ENCODE peak calls at places on chromosomes 5 and 9, in six cellular contexts. L, I, U, C, X and B are unnamed samples.

GRCh38 chr9:91923145-91923544 is 26.9 kb downstream of the ROR2 start:
- DNase-seq in U (no peak), L (no peak), I (no peak), X (no peak), C (no peak), B (no peak)

GRCh38 chr5:130335116-130335515 is 430.9 kb downstream of the CHSY3 start:
- DNase-seq in I (no peak), U (no peak), C (no peak), X (no peak), L (no peak), B (no peak)

GRCh38 chr9:91180240-91180929 is 181.3 kb downstream of the AUH start:
- DNase-seq in U (no peak), I (no peak), L (no peak), C (no peak), X (no peak), B (no peak)

GRCh38 chr5:146223179-146223578 is 19.8 kb downstream of the RBM27 start:
- DNase-seq in X (no peak), C (no peak), I (no peak), L (no peak), U (no peak), B (no peak)

GRCh38 chr9:33223696-33224095 is 16.3 kb upstream of the SPINK4 start:
- DNase-seq in I (no peak), U (no peak), L (no peak), X (no peak), C (peak), B (no peak)

GRCh38 chr5:62791059-62791458 is 212.4 kb downstream of the LRRC70 start:
- DNase-seq in U (no peak), C (peak), X (no peak), L (no peak), I (no peak), B (no peak)

GRCh38 chr9:16103613-16104012 is 550.8 kb downstream of the CCDC171 start:
- DNase-seq in L (no peak), I (no peak), U (no peak), X (peak), C (no peak), B (no peak)

GRCh38 chr5:78677777-78678668 is 29.5 kb upstream of the LHFPL2 start:
- DNase-seq in L (peak), I (no peak), X (peak), C (peak), U (no peak), B (peak)

GRCh38 chr5:109324941-109325340 is 84.8 kb downstream of the PJA2 start:
- DNase-seq in I (no peak), U (no peak), L (no peak), X (no peak), C (peak), B (no peak)

GRCh38 chr9:135288054-135288453 is 191.5 kb upstream of the PPP1R26 start:
- DNase-seq in I (no peak), C (no peak), U (no peak), L (no peak), X (no peak), B (no peak)

GRCh38 chr9:33795819-33796218 is 458 bp downstream of the PRSS3 start:
- DNase-seq in X (no peak), U (no peak), C (no peak), I (no peak), L (no peak), B (no peak)

GRCh38 chr9:117825609-117826347 is 121.6 kb downstream of the TLR4 start:
- DNase-seq in X (no peak), U (no peak), I (no peak), C (peak), L (no peak), B (no peak)

GRCh38 chr5:39076757-39077475 is 2.7 kb upstream of the RICTOR start:
- DNase-seq in I (peak), C (peak), L (no peak), U (no peak), X (peak), B (peak)

GRCh38 chr5:178068293-178068692 is 45.0 kb upstream of the N4BP3 start:
- DNase-seq in X (no peak), L (no peak), C (no peak), U (no peak), I (no peak), B (no peak)

GRCh38 chr9:16864741-16865434 is 5.6 kb downstream of the BNC2 start:
- DNase-seq in L (no peak), C (no peak), U (no peak), I (no peak), X (peak), B (no peak)

GRCh38 chr9:79256691-79257213 is 315.0 kb upstream of the TLE4 start:
- DNase-seq in X (peak), I (no peak), L (no peak), U (no peak), C (no peak), B (no peak)

GRCh38 chr9:130339306-130339705 is 73.7 kb downstream of the HMCN2 start:
- DNase-seq in C (no peak), L (no peak), U (no peak), I (no peak), X (no peak), B (no peak)

GRCh38 chr5:103918668-103919367 is 356.2 kb upstream of the NUDT12 start:
- DNase-seq in C (no peak), I (no peak), U (no peak), L (no peak), X (peak), B (no peak)

GRCh38 chr9:4497855-4498254 is 7.6 kb downstream of the SLC1A1 start:
- DNase-seq in C (no peak), U (no peak), I (no peak), X (peak), L (no peak), B (no peak)

GRCh38 chr5:147332643-147333042 is 97.8 kb downstream of the STK32A start:
- DNase-seq in X (no peak), L (no peak), I (no peak), U (no peak), C (no peak), B (no peak)

GRCh38 chr5:88679638-88680037 is 203.3 kb downstream of the MEF2C start:
- DNase-seq in X (no peak), C (no peak), U (no peak), I (no peak), L (no peak), B (no peak)

GRCh38 chr9:35422753-35423152 is 67.2 kb upstream of the RUSC2 start:
- DNase-seq in X (no peak), L (no peak), C (no peak), I (no peak), U (no peak), B (no peak)

GRCh38 chr5:10467281-10468198 is 25.9 kb downstream of the ROPN1L start:
- DNase-seq in C (no peak), L (no peak), I (no peak), U (no peak), X (peak), B (no peak)

GRCh38 chr9:114115645-114116044 is 16.6 kb upstream of the KIF12 start:
- DNase-seq in X (no peak), I (no peak), U (no peak), C (no peak), L (no peak), B (no peak)

GRCh38 chr9:106920701-106921283 is 57.8 kb downstream of the ZNF462 start:
- DNase-seq in U (no peak), L (no peak), X (peak), C (no peak), I (no peak), B (no peak)

DNA sequence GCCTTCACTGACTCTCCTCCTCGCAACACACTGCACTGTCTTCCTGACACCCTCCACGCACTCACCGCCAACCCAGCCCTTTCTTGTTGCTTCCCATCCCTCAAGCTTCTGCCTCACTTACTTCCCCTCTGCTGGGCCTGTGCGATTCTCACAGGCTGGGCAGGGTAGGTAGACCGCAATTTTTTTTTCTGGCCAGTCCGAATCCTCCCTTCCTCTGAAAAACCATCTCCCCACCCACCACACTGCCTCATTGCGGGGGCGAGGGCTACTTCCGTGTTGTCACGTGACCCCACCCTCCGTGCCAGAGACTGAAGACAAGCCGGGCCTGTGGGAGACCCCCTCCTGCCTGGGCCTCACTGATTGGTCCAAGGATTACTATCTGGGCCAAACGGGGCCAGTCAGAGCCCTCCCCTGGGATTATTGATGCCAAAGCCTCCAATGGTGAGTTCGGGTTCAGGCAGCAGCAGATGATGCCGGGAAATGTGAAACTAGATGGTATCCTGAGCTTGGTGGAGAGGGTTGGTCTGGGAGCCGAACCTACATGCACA is 73.1 kb downstream of the STK10 start:
- DNase-seq in X (no peak), L (no peak), U (no peak), I (no peak), C (peak), B (peak)
- TF ChIP-seq POLR2A in X (no peak), L (no peak), U (no peak), I (no peak), C (peak), B (peak)

GRCh38 chr5:37663538-37663937 is 176.3 kb downstream of the GDNF start:
- DNase-seq in X (no peak), U (no peak), L (no peak), I (no peak), C (no peak), B (no peak)

GRCh38 chr5:37665272-37665671 is 174.6 kb downstream of the GDNF start:
- DNase-seq in X (peak), I (no peak), C (no peak), U (no peak), L (no peak), B (no peak)

GRCh38 chr5:37662789-37663475 is 176.9 kb downstream of the GDNF start:
- DNase-seq in L (no peak), X (no peak), C (no peak), I (no peak), U (no peak), B (no peak)

GRCh38 chr5:37665889-37666288 is 174.0 kb downstream of the GDNF start:
- DNase-seq in C (no peak), I (no peak), X (no peak), L (no peak), U (peak), B (no peak)

GRCh38 chr5:37664551-37664950 is 175.3 kb downstream of the GDNF start:
- DNase-seq in L (no peak), X (no peak), C (no peak), U (no peak), I (no peak), B (no peak)
- TF ChIP-seq POLR2A in L (no peak), X (no peak), C (no peak), U (no peak), I (no peak), B (no peak)

GRCh38 chr9:136619742-136620440 is 42.8 kb upstream of the EGFL7 start:
- DNase-seq in L (no peak), X (peak), C (peak), I (no peak), U (no peak), B (no peak)
- TF ChIP-seq POLR2A in L (no peak), X (no peak), C (peak), I (no peak), U (no peak), B (no peak)

GRCh38 chr9:137176302-137177182 is 4.7 kb upstream of the TMEM210 start:
- DNase-seq in X (peak), I (peak), C (peak), U (peak), L (no peak), B (peak)
- TF ChIP-seq POLR2A in X (no peak), I (no peak), C (no peak), U (no peak), L (no peak), B (peak)

GRCh38 chr5:115262405-115263247 is at the start of gene PGGT1B:
- DNase-seq in L (peak), X (peak), I (peak), U (peak), C (peak), B (peak)
- TF ChIP-seq POLR2A in L (no peak), X (peak), I (peak), U (no peak), C (peak), B (peak)

DNA sequence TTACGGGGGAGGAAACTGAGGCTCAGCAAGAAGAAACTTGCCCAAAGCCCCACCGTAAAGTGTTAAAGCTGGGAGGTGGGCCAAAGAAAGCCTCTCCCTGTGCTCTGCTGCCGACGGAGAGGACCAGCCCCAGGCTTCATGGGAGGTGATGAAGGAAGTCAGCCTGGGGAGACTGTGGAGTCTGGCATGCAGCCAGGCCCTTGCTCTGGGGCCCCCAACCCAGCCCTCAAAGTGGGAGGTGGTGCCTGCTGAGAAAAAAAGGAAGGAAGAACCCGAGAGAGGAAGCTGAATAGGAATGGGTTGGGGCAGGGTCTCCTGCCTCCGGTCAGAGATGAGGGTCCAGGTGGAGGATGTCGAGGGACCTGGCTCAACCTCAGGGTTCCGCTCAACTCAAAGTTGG is 3.8 kb downstream of the RNF44 start:
- DNase-seq in L (no peak), I (no peak), U (no peak), C (peak), X (no peak), B (peak)
- TF ChIP-seq POLR2A in L (no peak), I (no peak), U (no peak), C (no peak), X (no peak), B (no peak)

GRCh38 chr5:132425009-132425937 is 55.8 kb downstream of the SLC22A5 start:
- DNase-seq in L (no peak), X (peak), I (no peak), U (no peak), C (peak), B (peak)
- TF ChIP-seq POLR2A in L (no peak), X (peak), I (no peak), U (peak), C (no peak), B (no peak)